ENCODE peak calls at places on chromosome 2, in four cellular contexts. One of them, this sample, is unnamed.

GRCh38 chr2:157898591-157898996 is 22.5 kb upstream of the ACVR1 start:
- DNase-seq in H1: no peak
- DNase-seq in HepG2: no peak
- DNase-seq in K562: peak; percentile 88
- DNase-seq in this sample: no peak

GRCh38 chr2:45786831-45787357 is 135.4 kb downstream of the PRKCE start:
- DNase-seq in H1: no peak
- DNase-seq in HepG2: no peak
- DNase-seq in K562: no peak
- DNase-seq in this sample: no peak

GRCh38 chr2:44707945-44708645 is 233.4 kb upstream of the SIX3 start:
- DNase-seq in H1: no peak
- DNase-seq in HepG2: no peak
- DNase-seq in K562: no peak
- DNase-seq in this sample: no peak

GRCh38 chr2:85804583-85804982 is 50.8 kb downstream of the ATOH8 start:
- DNase-seq in H1: no peak
- DNase-seq in HepG2: no peak
- DNase-seq in K562: peak; percentile 29
- DNase-seq in this sample: peak; percentile 70

GRCh38 chr2:67733517-67733916 is 329.3 kb downstream of the C1D start:
- DNase-seq in H1: peak; percentile 21
- DNase-seq in HepG2: peak; percentile 8
- DNase-seq in K562: peak; percentile 2
- DNase-seq in this sample: peak; percentile 54

GRCh38 chr2:238970553-238971081 is 122.7 kb downstream of the TWIST2 start:
- DNase-seq in H1: peak; percentile 38
- DNase-seq in HepG2: peak; percentile 58
- DNase-seq in K562: peak; percentile 59
- DNase-seq in this sample: peak; percentile 88

GRCh38 chr2:167181134-167181533 is 292.9 kb downstream of the XIRP2 start:
- DNase-seq in H1: no peak
- DNase-seq in HepG2: peak; percentile 23
- DNase-seq in K562: no peak
- DNase-seq in this sample: no peak

GRCh38 chr2:24050041-24050655 is 607 bp downstream of the FKBP1B start:
- DNase-seq in H1: no peak
- DNase-seq in HepG2: peak; percentile 28
- DNase-seq in K562: no peak
- DNase-seq in this sample: peak; percentile 75

GRCh38 chr2:96102596-96103387 is 13.6 kb downstream of the ADRA2B start:
- DNase-seq in H1: no peak
- DNase-seq in HepG2: no peak
- DNase-seq in K562: no peak
- DNase-seq in this sample: peak; percentile 9

GRCh38 chr2:65453916-65454315 is 21.5 kb upstream of the SPRED2 start:
- DNase-seq in H1: no peak
- DNase-seq in HepG2: no peak
- DNase-seq in K562: no peak
- DNase-seq in this sample: no peak

GRCh38 chr2:111055735-111056134 is 65.0 kb upstream of the BCL2L11 start:
- DNase-seq in H1: no peak
- DNase-seq in HepG2: no peak
- DNase-seq in K562: no peak
- DNase-seq in this sample: no peak

GRCh38 chr2:34104601-34105000 is 505.5 kb upstream of the FAM98A start:
- DNase-seq in H1: no peak
- DNase-seq in HepG2: no peak
- DNase-seq in K562: no peak
- DNase-seq in this sample: no peak

GRCh38 chr2:10079931-10080535 is at the start of gene CYS1:
- DNase-seq in H1: no peak
- DNase-seq in HepG2: no peak
- DNase-seq in K562: peak; percentile 35
- DNase-seq in this sample: peak; percentile 90

GRCh38 chr2:237706257-237706656 is 78.9 kb downstream of the LRRFIP1 start:
- DNase-seq in H1: no peak
- DNase-seq in HepG2: no peak
- DNase-seq in K562: no peak
- DNase-seq in this sample: no peak

GRCh38 chr2:890791-891190 is 59.9 kb upstream of the SNTG2 start:
- DNase-seq in H1: no peak
- DNase-seq in HepG2: no peak
- DNase-seq in K562: no peak
- DNase-seq in this sample: no peak

GRCh38 chr2:158378926-158379325 is 77.6 kb downstream of the CCDC148 start:
- DNase-seq in H1: no peak
- DNase-seq in HepG2: no peak
- DNase-seq in K562: no peak
- DNase-seq in this sample: no peak

GRCh38 chr2:159138642-159139182 is 147.8 kb downstream of the WDSUB1 start:
- DNase-seq in H1: no peak
- DNase-seq in HepG2: no peak
- DNase-seq in K562: no peak
- DNase-seq in this sample: no peak

GRCh38 chr2:232662486-232663260 is 29.3 kb downstream of the EFHD1 start:
- DNase-seq in H1: no peak
- DNase-seq in HepG2: no peak
- DNase-seq in K562: no peak
- DNase-seq in this sample: no peak

GRCh38 chr2:160194946-160195345 is 5.1 kb downstream of the ITGB6 start:
- DNase-seq in H1: no peak
- DNase-seq in HepG2: no peak
- DNase-seq in K562: no peak
- DNase-seq in this sample: no peak

GRCh38 chr2:156189143-156189542 is 143.4 kb downstream of the NR4A2 start:
- DNase-seq in H1: no peak
- DNase-seq in HepG2: peak; percentile 83
- DNase-seq in K562: no peak
- DNase-seq in this sample: no peak

DNA sequence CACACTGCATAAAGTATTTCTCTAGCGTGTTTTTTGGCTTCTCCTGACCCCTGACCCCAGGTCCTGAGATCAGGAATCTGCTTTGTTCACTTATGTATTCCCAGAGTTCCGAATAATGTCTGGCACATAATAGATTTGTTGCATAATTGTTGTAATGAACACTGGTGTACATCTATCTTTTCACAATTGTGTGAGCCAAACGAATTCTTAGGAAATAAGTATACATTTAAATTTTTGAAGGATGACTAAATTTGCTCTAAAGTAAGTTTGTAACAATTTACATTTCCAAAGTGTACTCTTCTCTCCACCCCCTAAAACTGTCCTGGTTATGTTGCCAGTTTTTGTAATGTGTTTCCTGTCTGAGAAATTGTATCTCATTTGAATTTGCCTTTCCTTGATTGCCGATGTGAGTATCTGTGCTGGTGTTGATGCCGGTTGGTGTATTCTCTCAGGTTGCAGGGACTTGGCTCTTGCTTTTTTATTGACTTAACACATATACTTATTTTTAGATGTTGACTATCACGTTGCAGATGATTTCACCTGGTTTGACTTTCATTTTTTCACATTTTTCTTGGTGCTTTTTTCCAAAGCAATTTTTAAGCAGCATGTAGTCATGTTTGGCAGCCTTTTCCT is 16.1 kb upstream of the FARP2 start:
- DNase-seq in H1: no peak
- DNase-seq in HepG2: no peak
- DNase-seq in K562: no peak
- DNase-seq in this sample: no peak
- TF ChIP-seq GABPA in H1: no peak
- TF ChIP-seq GABPA in HepG2: no peak
- TF ChIP-seq GABPA in K562: no peak
- TF ChIP-seq GABPA in this sample: no peak

GRCh38 chr2:109450574-109451265 is 163.0 kb downstream of the SEPTIN10 start:
- DNase-seq in H1: no peak
- DNase-seq in HepG2: no peak
- DNase-seq in K562: no peak
- DNase-seq in this sample: peak; percentile 36
- TF ChIP-seq GABPA in H1: no peak
- TF ChIP-seq GABPA in HepG2: no peak
- TF ChIP-seq GABPA in K562: no peak
- TF ChIP-seq GABPA in this sample: no peak

GRCh38 chr2:235389626-235390025 is 104.2 kb upstream of the AGAP1 start:
- DNase-seq in H1: no peak
- DNase-seq in HepG2: no peak
- DNase-seq in K562: no peak
- DNase-seq in this sample: no peak

GRCh38 chr2:235391964-235392615 is 101.8 kb upstream of the AGAP1 start:
- DNase-seq in H1: no peak
- DNase-seq in HepG2: no peak
- DNase-seq in K562: no peak
- DNase-seq in this sample: no peak

GRCh38 chr2:235394278-235394828 is 99.5 kb upstream of the AGAP1 start:
- DNase-seq in H1: no peak
- DNase-seq in HepG2: peak; percentile 49
- DNase-seq in K562: peak; percentile 41
- DNase-seq in this sample: no peak

GRCh38 chr2:235390816-235391194 is 103.0 kb upstream of the AGAP1 start:
- DNase-seq in H1: no peak
- DNase-seq in HepG2: no peak
- DNase-seq in K562: no peak
- DNase-seq in this sample: no peak

GRCh38 chr2:235390108-235390815 is 103.6 kb upstream of the AGAP1 start:
- DNase-seq in H1: no peak
- DNase-seq in HepG2: no peak
- DNase-seq in K562: peak; percentile 23
- DNase-seq in this sample: no peak
- TF ChIP-seq GABPA in H1: no peak
- TF ChIP-seq GABPA in HepG2: no peak
- TF ChIP-seq GABPA in K562: peak; percentile 33
- TF ChIP-seq GABPA in this sample: no peak

GRCh38 chr2:3488768-3489448 is 30.4 kb downstream of the ADI1 start:
- DNase-seq in H1: no peak
- DNase-seq in HepG2: no peak
- DNase-seq in K562: peak; percentile 12
- DNase-seq in this sample: peak; percentile 48

GRCh38 chr2:3491306-3491705 is 28.0 kb downstream of the ADI1 start:
- DNase-seq in H1: no peak
- DNase-seq in HepG2: no peak
- DNase-seq in K562: no peak
- DNase-seq in this sample: peak; percentile 30

GRCh38 chr2:3487931-3488554 is 31.3 kb downstream of the ADI1 start:
- DNase-seq in H1: no peak
- DNase-seq in HepG2: no peak
- DNase-seq in K562: no peak
- DNase-seq in this sample: peak; percentile 28

GRCh38 chr2:3490191-3491158 is 28.9 kb downstream of the ADI1 start:
- DNase-seq in H1: no peak
- DNase-seq in HepG2: no peak
- DNase-seq in K562: no peak
- DNase-seq in this sample: peak; percentile 38

GRCh38 chr2:3489449-3490115 is 29.7 kb downstream of the ADI1 start:
- DNase-seq in H1: no peak
- DNase-seq in HepG2: no peak
- DNase-seq in K562: no peak
- DNase-seq in this sample: peak; percentile 25
- TF ChIP-seq GABPA in H1: no peak
- TF ChIP-seq GABPA in HepG2: no peak
- TF ChIP-seq GABPA in K562: no peak
- TF ChIP-seq GABPA in this sample: no peak

GRCh38 chr2:127128508-127128907 is 21.6 kb upstream of the BIN1 start:
- DNase-seq in H1: no peak
- DNase-seq in HepG2: no peak
- DNase-seq in K562: no peak
- DNase-seq in this sample: peak; percentile 74
- TF ChIP-seq GABPA in H1: no peak
- TF ChIP-seq GABPA in HepG2: no peak
- TF ChIP-seq GABPA in K562: no peak
- TF ChIP-seq GABPA in this sample: no peak

DNA sequence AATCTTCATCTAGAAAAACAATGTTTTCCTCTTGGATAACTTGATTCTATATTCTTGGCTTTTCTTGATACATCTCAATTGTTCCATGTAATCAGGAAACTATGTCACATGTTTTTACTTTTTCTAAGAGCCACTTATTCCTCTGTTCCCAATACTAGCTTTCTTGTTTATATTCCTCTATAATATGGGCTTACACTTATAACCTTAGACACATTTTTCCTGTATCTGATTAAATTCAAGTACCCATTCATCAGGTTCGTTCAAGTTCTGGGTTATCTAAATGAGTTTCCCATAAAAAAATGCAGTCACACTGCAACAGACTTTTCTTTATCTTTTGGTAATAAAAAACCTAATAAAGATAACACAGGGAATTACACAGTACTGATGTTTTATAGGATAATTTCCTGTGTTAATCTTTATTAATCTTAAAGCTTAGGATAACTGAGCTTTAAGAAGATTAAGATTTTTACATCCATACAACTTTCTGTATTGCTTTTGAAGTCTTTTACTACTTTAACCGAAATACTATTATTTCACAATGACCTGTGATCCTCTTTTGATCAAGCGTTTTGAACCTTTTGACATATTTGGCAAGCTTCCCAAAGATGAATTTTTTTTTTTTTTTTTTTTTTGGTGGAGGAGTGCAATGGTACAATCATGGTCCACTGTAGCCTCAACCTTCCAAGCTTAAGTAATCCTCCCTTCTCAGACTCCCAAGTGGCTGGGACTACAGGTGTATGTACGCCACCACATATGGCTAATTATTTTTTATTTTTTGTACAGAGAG is 44.3 kb upstream of the C2orf66 start:
- DNase-seq in H1: no peak
- DNase-seq in HepG2: no peak
- DNase-seq in K562: no peak
- DNase-seq in this sample: no peak
- TF ChIP-seq GABPA in H1: no peak
- TF ChIP-seq GABPA in HepG2: no peak
- TF ChIP-seq GABPA in K562: no peak
- TF ChIP-seq GABPA in this sample: no peak

DNA sequence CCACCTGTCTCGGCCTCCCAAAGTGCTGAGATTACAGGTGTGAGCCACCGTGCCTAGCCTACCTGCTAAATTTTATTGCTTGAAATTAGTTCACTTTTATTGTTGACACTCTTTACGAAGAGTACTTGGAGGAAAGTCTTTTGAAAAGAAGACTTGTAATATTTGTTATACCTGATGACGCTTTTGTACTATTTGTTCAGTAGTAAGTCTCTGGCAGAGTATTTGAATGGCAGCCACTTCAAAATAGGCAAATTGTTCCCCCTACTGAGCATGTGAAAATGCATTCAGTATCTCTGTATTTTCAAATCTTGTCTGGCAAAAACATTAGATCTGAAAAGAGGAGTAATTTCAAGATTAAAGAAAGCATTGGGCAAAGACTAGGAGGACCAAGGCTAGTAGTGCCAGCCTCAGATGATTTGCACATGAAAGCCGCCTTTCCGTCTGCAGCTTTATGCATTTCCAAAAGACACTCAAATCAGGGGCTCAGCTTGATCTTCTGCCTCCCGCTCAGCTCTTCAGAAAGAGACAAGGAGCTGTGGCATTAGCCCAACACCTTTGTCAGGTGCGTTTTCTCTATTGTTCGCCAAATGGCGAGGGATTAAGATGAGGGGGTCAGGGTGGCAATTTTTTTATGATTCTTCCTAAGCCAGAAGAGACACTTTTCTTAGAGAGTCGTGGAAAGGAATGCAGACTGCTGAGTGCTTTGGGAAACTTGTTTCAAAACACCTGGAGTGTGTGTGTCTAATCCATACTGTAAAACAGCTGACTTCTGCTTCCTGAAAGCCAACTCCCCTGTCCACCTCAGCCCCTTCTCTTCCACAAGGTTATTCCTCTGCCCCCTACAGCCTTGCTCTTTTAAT is 18.8 kb upstream of the FOXI3 start:
- DNase-seq in H1: no peak
- DNase-seq in HepG2: no peak
- DNase-seq in K562: no peak
- DNase-seq in this sample: no peak
- TF ChIP-seq GABPA in H1: no peak
- TF ChIP-seq GABPA in HepG2: no peak
- TF ChIP-seq GABPA in K562: no peak
- TF ChIP-seq GABPA in this sample: no peak